ENCODE peak calls at places on chromosomes 7 and 10, in eight cellular contexts. X is upper lobe of right lung, P is left ventricle myocardium inferior, I is thoracic aorta, R is tibial nerve, N is A673, V is IMR-90, T is GM23338. Q is an unnamed sample.
A peak's percentile ranks its signal among the peaks of the same experiment; 100 is the strongest.

GRCh38 chr7:70446448-70447143 is 685.3 kb upstream of the GALNT17 start:
- DNase-seq in P (no peak), N (no peak), V (no peak), T (no peak), R (no peak), X (no peak), I (no peak), Q (no peak)

GRCh38 chr10:92395271-92395670 is 104.3 kb downstream of the MARCHF5 start:
- DNase-seq in N (no peak), I (no peak), T (no peak), R (no peak), X (no peak), V (no peak), P (no peak), Q (no peak)

GRCh38 chr10:88270061-88270808 is 312.9 kb downstream of the RNLS start:
- DNase-seq in P (no peak), X (no peak), R (no peak), N (no peak), T (no peak), I (no peak), V (no peak), Q (no peak)

GRCh38 chr10:121532465-121532864 is 65.8 kb downstream of the FGFR2 start:
- DNase-seq in X (no peak), R (no peak), P (no peak), I (no peak), N (no peak), T (no peak), V (no peak), Q (no peak)

GRCh38 chr7:47342646-47343045 is 239.3 kb downstream of the TNS3 start:
- DNase-seq in N (no peak), X (no peak), I (no peak), T (no peak), R (no peak), P (no peak), V (no peak), Q (no peak)

GRCh38 chr10:123562387-123562786 is 103.8 kb upstream of the GPR26 start:
- DNase-seq in N (no peak), T (no peak), P (no peak), I (no peak), V (no peak), X (no peak), R (no peak), Q (no peak)

GRCh38 chr7:134865001-134865845 is 85.8 kb downstream of the CALD1 start:
- DNase-seq in X (no peak), P (no peak), T (peak; percentile 54), V (peak; percentile 76), R (no peak), N (peak; percentile 77), I (no peak), Q (no peak)

GRCh38 chr10:123200510-123200909 is 46.3 kb downstream of the BUB3 start:
- DNase-seq in P (no peak), T (no peak), R (no peak), X (no peak), N (no peak), I (no peak), V (no peak), Q (no peak)

GRCh38 chr10:86400705-86401587 is 34.4 kb upstream of the GRID1 start:
- DNase-seq in R (no peak), N (no peak), T (peak; percentile 47), P (peak; percentile 40), V (no peak), X (peak; percentile 81), I (no peak), Q (peak; percentile 80)

GRCh38 chr10:66625709-66626590 is 299.9 kb upstream of the LRRTM3 start:
- DNase-seq in N (no peak), V (no peak), X (no peak), T (no peak), R (no peak), P (no peak), I (no peak), Q (no peak)

GRCh38 chr7:27678617-27679260 is 16.1 kb upstream of the HIBADH start:
- DNase-seq in X (no peak), T (no peak), N (no peak), V (peak; percentile 58), I (no peak), R (no peak), P (no peak), Q (no peak)

GRCh38 chr10:96390460-96390864 is 31.7 kb upstream of the OPALIN start:
- DNase-seq in X (no peak), I (no peak), N (no peak), P (peak; percentile 87), V (no peak), T (no peak), R (no peak), Q (peak; percentile 90)

GRCh38 chr7:11830582-11831382 is 1.2 kb downstream of the THSD7A start:
- DNase-seq in T (peak; percentile 19), P (no peak), R (no peak), I (no peak), V (peak; percentile 1), N (no peak), X (no peak), Q (no peak)

GRCh38 chr10:127142831-127143230 is 53.6 kb downstream of the INSYN2A start:
- DNase-seq in V (no peak), N (no peak), I (no peak), T (no peak), P (no peak), R (no peak), X (no peak), Q (no peak)

GRCh38 chr7:142866361-142867096 is 11.7 kb downstream of the EPHB6 start:
- DNase-seq in T (peak; percentile 85), P (no peak), X (no peak), V (no peak), I (no peak), N (peak; percentile 23), R (no peak), Q (no peak)

GRCh38 chr10:72074413-72075183 is 13.8 kb downstream of the SPOCK2 start:
- DNase-seq in N (no peak), T (no peak), R (no peak), I (no peak), P (no peak), X (peak; percentile 50), V (no peak), Q (no peak)

GRCh38 chr10:110357252-110357780 is 52.6 kb upstream of the SMNDC1 start:
- DNase-seq in V (peak; percentile 99), P (no peak), T (no peak), X (no peak), I (no peak), R (no peak), N (no peak), Q (no peak)

GRCh38 chr10:110357871-110358270 is 53.2 kb upstream of the SMNDC1 start:
- DNase-seq in I (no peak), P (no peak), X (no peak), N (no peak), V (no peak), R (no peak), T (no peak), Q (no peak)

GRCh38 chr10:110355181-110355831 is 50.6 kb upstream of the SMNDC1 start:
- DNase-seq in N (no peak), P (no peak), T (no peak), X (no peak), I (no peak), V (no peak), R (no peak), Q (no peak)

GRCh38 chr10:110355922-110356627 is 51.4 kb upstream of the SMNDC1 start:
- DNase-seq in N (no peak), T (no peak), X (no peak), I (no peak), R (no peak), V (no peak), P (no peak), Q (no peak)

DNA sequence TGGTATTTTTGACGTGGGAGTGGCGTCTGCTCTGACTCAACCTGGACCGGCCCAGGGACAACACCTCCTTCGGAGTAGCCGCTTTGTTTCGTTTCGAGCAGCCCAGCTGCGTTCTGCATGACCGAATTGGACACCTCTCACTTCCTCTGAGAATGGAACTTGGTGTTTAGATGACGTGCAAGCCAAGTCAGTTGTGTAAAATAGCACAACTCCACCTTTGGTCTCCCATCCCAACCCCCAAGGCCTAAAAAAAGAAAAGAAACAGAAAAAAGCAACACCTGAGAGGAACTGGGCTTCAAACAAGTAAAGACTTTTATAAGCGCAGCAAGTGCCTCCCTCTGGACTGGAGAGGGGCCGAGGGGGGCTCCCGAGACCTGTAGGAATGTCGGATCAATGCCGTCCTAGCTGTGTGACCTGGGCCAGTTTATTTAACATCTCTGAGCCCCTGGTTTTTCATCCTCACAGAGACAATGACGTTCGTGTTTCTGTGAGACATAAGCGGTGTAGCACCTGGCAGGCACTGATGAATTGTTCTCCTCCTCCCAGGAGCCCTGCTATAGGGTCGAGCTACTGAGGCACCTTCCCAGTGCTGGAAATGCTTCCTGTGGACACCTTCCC is 52.0 kb upstream of the SMNDC1 start:
- DNase-seq in R (no peak), P (no peak), N (no peak), I (no peak), X (no peak), V (peak; percentile 94), T (no peak), Q (no peak)
- H3K4me1 ChIP-seq in R (peaks cover 12% of the 10 kb centered on the region), P (peaks cover 40% of the 10 kb centered on the region), N (peaks cover 12% of the 10 kb centered on the region), I (no peaks in the 10 kb centered on the region), X (peaks cover 13% of the 10 kb centered on the region), V (peaks cover 37% of the 10 kb centered on the region), T (peaks cover 25% of the 10 kb centered on the region), Q (peaks cover 17% of the 10 kb centered on the region)

GRCh38 chr7:144842377-144842851 is 6.6 kb upstream of the TPK1 start:
- DNase-seq in P (peak; percentile 24), X (no peak), N (no peak), V (no peak), T (peak; percentile 67), I (no peak), R (peak; percentile 28), Q (peak; percentile 38)
- H3K4me3 ChIP-seq in P (no peak overlapping the region), X (no peak overlapping the region), N (no peak overlapping the region), V (no peak overlapping the region), T (no peak overlapping the region), I (peak overlapping the region; percentile 38), R (no peak overlapping the region), Q (no peak overlapping the region)

DNA sequence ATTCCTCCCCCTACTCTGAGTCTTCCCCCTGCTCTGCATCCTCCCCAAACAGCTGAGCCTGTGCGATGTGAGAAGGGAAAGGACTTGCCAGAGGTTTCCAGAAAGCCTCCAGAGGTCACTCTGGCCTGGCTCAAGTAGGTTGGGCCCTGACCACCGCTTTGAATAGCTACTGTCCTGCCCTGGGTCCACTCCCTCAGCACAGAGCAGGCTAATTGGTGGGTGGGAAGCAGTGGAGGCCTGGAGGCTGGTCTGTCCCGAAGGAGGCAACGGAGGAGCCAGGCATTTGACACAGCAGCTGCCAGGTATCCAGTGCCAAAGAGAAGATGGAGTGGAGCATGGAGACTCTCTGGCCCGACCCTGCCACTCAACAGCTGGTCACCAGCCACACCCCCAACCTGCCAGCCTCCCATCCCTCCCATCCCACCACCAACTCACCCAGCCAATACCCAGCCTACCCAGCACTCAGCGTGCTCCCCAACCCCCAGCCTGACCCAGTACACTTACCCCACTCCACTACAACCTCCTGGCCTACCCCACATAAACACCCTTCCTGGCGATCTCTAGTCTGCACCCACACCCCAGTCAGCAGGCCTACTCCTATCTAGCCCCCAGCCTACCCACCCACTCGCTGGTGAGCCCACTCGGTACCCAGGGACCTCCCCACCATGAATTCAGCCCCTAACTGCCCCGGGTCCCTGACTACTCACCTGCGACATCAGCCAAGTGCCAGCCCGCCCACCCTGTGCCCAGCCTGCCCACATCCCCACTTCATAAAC is 64.7 kb upstream of the COL13A1 start:
- DNase-seq in N (no peak), P (no peak), T (no peak), V (no peak), I (no peak), R (no peak), X (no peak), Q (no peak)
- TF ChIP-seq CTCF in N (no peak), P (no peak), T (no peak), V (no peak), I (no peak), R (no peak), X (no peak), Q (no peak)

GRCh38 chr7:2523941-2524807 is 4.6 kb downstream of the LFNG start:
- DNase-seq in R (no peak), X (peak; percentile 94), P (peak; percentile 84), T (peak; percentile 74), N (no peak), I (no peak), V (peak; percentile 41), Q (peak; percentile 57)
- H3K4me1 ChIP-seq in R (peaks cover 66% of the 10 kb centered on the region), X (peaks cover 80% of the 10 kb centered on the region), P (peaks cover 82% of the 10 kb centered on the region), T (peaks cover 49% of the 10 kb centered on the region), N (peaks cover 27% of the 10 kb centered on the region), I (peaks cover 6% of the 10 kb centered on the region), V (peaks cover 26% of the 10 kb centered on the region), Q (peaks cover 47% of the 10 kb centered on the region)

Q was measured in tibial artery.